ENCODE peak calls at places on chromosome 13, in seven cellular contexts. E is lower leg skin, V is brain microvascular endothelial cell, G is fibroblast of mammary gland, R is astrocyte of the spinal cord, W is tibial nerve, F is epithelial cell of esophagus. N is an unnamed sample.
A peak's percentile ranks its signal among the peaks of the same experiment; 100 is the strongest.

GRCh38 chr13:77176350-77176749 is 149.4 kb upstream of the FBXL3 start:
- DNase-seq in R (peak; percentile 71), W (no peak), E (no peak), F (peak; percentile 85), V (peak; percentile 78), G (peak; percentile 39), N (no peak)

GRCh38 chr13:110476220-110476617 is 85.3 kb downstream of the RAB20 start:
- DNase-seq in G (no peak), E (no peak), F (no peak), V (no peak), W (no peak), R (no peak), N (no peak)

GRCh38 chr13:73090116-73090811 is 31.5 kb downstream of the KLF5 start:
- DNase-seq in E (no peak), F (peak; percentile 97), R (peak; percentile 83), V (peak; percentile 78), W (no peak), G (peak; percentile 80), N (no peak)

GRCh38 chr13:66367356-66367755 is 862.8 kb downstream of the PCDH9 start:
- DNase-seq in F (no peak), R (peak; percentile 36), W (no peak), V (peak; percentile 63), E (no peak), G (no peak), N (no peak)

GRCh38 chr13:113364371-113364932 is 522 bp upstream of the GRTP1 start:
- DNase-seq in W (no peak), V (no peak), F (peak; percentile 9), E (peak; percentile 40), R (no peak), G (no peak), N (peak; percentile 30)

GRCh38 chr13:47112205-47112896 is 215.5 kb upstream of the HTR2A start:
- DNase-seq in W (no peak), G (peak; percentile 38), R (peak; percentile 13), F (peak; percentile 60), E (no peak), V (no peak), N (no peak)

GRCh38 chr13:66365101-66365500 is 865.0 kb downstream of the PCDH9 start:
- DNase-seq in G (no peak), R (no peak), E (no peak), W (no peak), V (no peak), F (no peak), N (no peak)

GRCh38 chr13:114045113-114045735 is 71.3 kb upstream of the C13orf46 start:
- DNase-seq in F (no peak), G (no peak), V (no peak), W (no peak), R (no peak), E (no peak), N (no peak)

GRCh38 chr13:99228737-99229691 is 28.4 kb downstream of the UBAC2 start:
- DNase-seq in W (no peak), G (peak; percentile 19), E (no peak), F (peak; percentile 83), V (peak; percentile 46), R (peak; percentile 90), N (no peak)

GRCh38 chr13:46894534-46894906 is 2.3 kb downstream of the HTR2A start:
- DNase-seq in V (no peak), W (no peak), R (peak; percentile 73), F (no peak), G (peak; percentile 60), E (no peak), N (no peak)

GRCh38 chr13:112690242-112690943 is 555 bp downstream of the ATP11A start:
- DNase-seq in W (no peak), G (no peak), F (peak; percentile 27), V (no peak), R (peak; percentile 26), E (no peak), N (no peak)

GRCh38 chr13:72314210-72314609 is 413.2 kb downstream of the MZT1 start:
- DNase-seq in W (no peak), V (no peak), R (no peak), F (no peak), E (no peak), G (no peak), N (no peak)

GRCh38 chr13:48316826-48317510 is 13.4 kb downstream of the RB1 start:
- DNase-seq in E (no peak), G (no peak), V (no peak), W (no peak), F (no peak), R (no peak), N (no peak)

GRCh38 chr13:97113231-97114001 is 108.7 kb upstream of the MBNL2 start:
- DNase-seq in W (no peak), R (no peak), G (no peak), V (no peak), E (no peak), F (no peak), N (no peak)

GRCh38 chr13:41696163-41697003 is 239.0 kb downstream of the RGCC start:
- DNase-seq in G (peak; percentile 54), V (peak; percentile 93), E (no peak), W (no peak), R (peak; percentile 91), F (peak; percentile 94), N (no peak)

GRCh38 chr13:93942016-93942415 is 537.5 kb downstream of the DCT start:
- DNase-seq in F (peak; percentile 19), V (no peak), E (no peak), G (peak; percentile 21), R (no peak), W (no peak), N (no peak)

GRCh38 chr13:71624641-71625040 is 242.4 kb downstream of the DACH1 start:
- DNase-seq in V (no peak), E (no peak), G (no peak), R (no peak), W (no peak), F (no peak), N (no peak)

GRCh38 chr13:87777395-87777794 is 106.2 kb downstream of the SLITRK5 start:
- DNase-seq in W (no peak), F (no peak), R (peak; percentile 34), V (no peak), G (no peak), E (no peak), N (no peak)

GRCh38 chr13:104809483-104809882 is 1726.0 kb downstream of the EFNB2 start:
- DNase-seq in V (peak; percentile 44), W (no peak), F (peak; percentile 54), R (peak; percentile 16), G (peak; percentile 0), E (no peak), N (no peak)

GRCh38 chr13:46885018-46885417 is 11.8 kb downstream of the HTR2A start:
- DNase-seq in F (peak; percentile 40), V (peak; percentile 38), W (no peak), G (peak; percentile 58), E (no peak), R (no peak), N (no peak)

GRCh38 chr13:59318320-59318930 is 845.3 kb downstream of the DIAPH3 start:
- DNase-seq in R (peak; percentile 74), G (peak; percentile 45), W (peak; percentile 31), V (peak; percentile 68), E (peak; percentile 33), F (peak; percentile 60), N (no peak)

GRCh38 chr13:112574476-112575294 is 13.3 kb downstream of the TUBGCP3 start:
- DNase-seq in F (no peak), R (no peak), E (no peak), V (no peak), W (no peak), G (no peak), N (no peak)

GRCh38 chr13:98978280-98978679 is 416 bp upstream of the DOCK9 start:
- DNase-seq in R (peak; percentile 93), W (no peak), V (peak; percentile 84), E (no peak), F (peak; percentile 91), G (peak; percentile 90), N (no peak)

GRCh38 chr13:98972627-98973026 is 5.2 kb downstream of the DOCK9 start:
- DNase-seq in W (no peak), V (peak; percentile 88), R (peak; percentile 74), E (no peak), G (no peak), F (peak; percentile 57), N (no peak)

GRCh38 chr13:108662528-108662927 is 33.1 kb downstream of the MYO16 start:
- DNase-seq in W (no peak), R (no peak), E (no peak), V (no peak), F (no peak), G (no peak), N (no peak)

DNA sequence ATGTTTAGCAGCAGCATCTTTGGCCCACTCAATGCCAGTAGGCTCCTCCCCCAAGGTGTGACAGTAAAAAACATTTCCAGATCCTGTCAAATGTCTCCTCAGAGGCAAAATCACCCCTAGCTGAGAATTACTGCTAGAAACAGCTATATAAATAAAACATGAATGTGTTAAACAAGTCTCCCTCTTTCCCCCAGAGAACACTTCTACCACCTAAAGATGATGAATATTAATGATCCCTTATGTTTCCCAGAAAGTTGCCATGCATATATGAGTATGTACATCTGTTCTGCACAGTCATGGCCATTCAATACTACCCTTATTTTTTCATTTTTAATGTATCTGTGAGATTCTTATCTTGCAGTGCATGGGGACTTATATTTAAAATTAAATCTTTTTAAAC is 230.1 kb downstream of the SHISA2 start:
- DNase-seq in G (no peak), F (no peak), W (no peak), R (no peak), E (no peak), V (no peak), N (no peak)
- H3K4me3 ChIP-seq in G (no peak overlapping the region), F (no peak overlapping the region), W (no peak overlapping the region), R (no peak overlapping the region), E (no peak overlapping the region), V (no peak overlapping the region), N (no peak overlapping the region)

GRCh38 chr13:30398601-30399072 is 23.7 kb upstream of the UBE2L5 start:
- DNase-seq in E (no peak), V (no peak), G (peak; percentile 58), W (no peak), R (no peak), F (no peak), N (no peak)
- TF ChIP-seq CTCF in E (no peak), V (no peak), G (no peak), W (no peak), R (no peak), F (no peak), N (no peak)

DNA sequence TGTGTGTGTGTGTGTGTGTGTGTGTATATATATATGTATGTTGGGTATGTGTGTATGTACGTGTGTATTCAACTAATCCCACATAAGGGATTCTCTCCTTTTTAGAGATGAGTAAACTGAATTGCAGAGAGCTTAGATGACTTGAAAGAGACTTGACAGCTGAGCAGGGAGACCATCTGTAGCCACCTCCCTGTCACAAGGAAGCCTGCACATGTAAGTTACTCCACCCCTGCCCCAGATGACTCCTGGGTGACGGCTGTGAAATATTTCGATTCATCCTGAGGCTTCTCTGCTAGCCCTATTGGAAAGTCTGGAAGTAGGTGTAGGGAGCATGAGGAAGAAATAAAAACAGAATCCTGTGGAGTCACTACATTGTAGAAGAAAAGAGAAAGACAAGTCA is 480.4 kb downstream of the FOXO1 start:
- DNase-seq in V (no peak), R (no peak), G (no peak), E (no peak), F (no peak), W (no peak), N (no peak)
- H3K4me3 ChIP-seq in V (no peak overlapping the region), R (no peak overlapping the region), G (no peak overlapping the region), E (no peak overlapping the region), F (no peak overlapping the region), W (no peak overlapping the region), N (no peak overlapping the region)

DNA sequence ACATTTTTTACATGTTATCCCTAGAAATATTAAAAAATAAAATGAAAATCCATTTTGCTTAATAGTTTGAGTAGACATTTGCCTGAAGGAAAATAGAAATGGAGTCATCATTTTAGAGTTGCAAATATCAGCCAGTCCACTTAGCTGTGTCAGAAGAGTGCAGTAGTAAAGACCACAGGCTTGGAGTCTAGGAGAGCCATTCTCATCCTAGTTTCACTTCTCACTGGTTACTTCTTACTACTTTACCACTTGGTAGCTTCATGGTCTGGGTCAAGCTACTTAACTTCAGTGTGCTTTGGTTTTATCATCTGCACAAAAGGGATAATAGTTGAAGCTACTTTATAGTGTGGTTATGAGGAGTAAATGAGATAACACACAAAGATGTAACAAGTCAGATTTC is 286.5 kb upstream of the NBEA start:
- DNase-seq in V (no peak), W (no peak), F (no peak), R (no peak), G (no peak), E (no peak), N (no peak)
- TF ChIP-seq CTCF in V (no peak), W (no peak), F (no peak), R (no peak), G (no peak), E (no peak), N (no peak)

N was measured in breast epithelium.